ENCODE peak calls at places on chromosomes 7 and 10, in nine cellular contexts. U is upper lobe of right lung; L is NCI-H2029; M is fibroblast of lung; Z is stimulated activated CD4-positive, alpha-beta T cell treated with anti-CD3 and anti-CD28 coated beads, Interleukin-4, amount 100 ng/mL, for 24 hours; S is cerebellar cortex; T is DMS79 treated with DMSO at 0.1 percent for 48 hours; E is iPS-NIHi11; K is Kasumi-1. X is an unnamed sample.

GRCh38 chr7:85115006-85115405 is 71.8 kb downstream of the SEMA3D start:
- DNase-seq in M (no peak), L (no peak), T (no peak), Z (no peak), U (no peak), S (no peak), K (no peak), E (no peak), X (no peak)

GRCh38 chr7:135661311-135662122 is 797 bp upstream of the STMP1 start:
- DNase-seq in S (no peak), Z (no peak), T (no peak), K (no peak), M (no peak), L (no peak), E (peak; percentile 25), U (no peak), X (peak; percentile 66)

GRCh38 chr10:79399242-79399831 is 46.1 kb downstream of the ZCCHC24 start:
- DNase-seq in E (peak; percentile 93), S (peak; percentile 13), M (peak; percentile 97), T (no peak), K (peak; percentile 79), L (no peak), U (peak; percentile 90), Z (no peak), X (peak; percentile 98)

GRCh38 chr10:102420443-102420809 is 210 bp upstream of the FBXL15 start:
- DNase-seq in K (peak; percentile 97), T (no peak), U (no peak), S (no peak), L (no peak), E (no peak), M (no peak), Z (no peak), X (no peak)

GRCh38 chr10:1540144-1540543 is 197.2 kb downstream of the ADARB2 start:
- DNase-seq in S (no peak), K (no peak), E (no peak), L (no peak), T (no peak), M (no peak), U (peak; percentile 16), Z (no peak), X (peak; percentile 27)

GRCh38 chr10:78770167-78771090 is 298.3 kb upstream of the ZMIZ1 start:
- DNase-seq in T (peak; percentile 21), M (peak; percentile 47), S (no peak), E (no peak), K (no peak), U (peak; percentile 16), L (no peak), Z (no peak), X (no peak)

GRCh38 chr7:133945497-133945896 is 181.6 kb upstream of the LRGUK start:
- DNase-seq in Z (no peak), L (no peak), U (no peak), K (no peak), E (no peak), T (no peak), M (peak; percentile 76), S (no peak), X (no peak)

GRCh38 chr10:70320751-70321150 is 36.9 kb upstream of the NPFFR1 start:
- DNase-seq in S (no peak), M (no peak), E (no peak), Z (no peak), U (no peak), L (peak; percentile 66), T (peak; percentile 70), K (no peak), X (no peak)

GRCh38 chr10:17519457-17519856 is 65.1 kb upstream of the ST8SIA6 start:
- DNase-seq in U (no peak), L (no peak), M (no peak), T (no peak), S (no peak), Z (no peak), E (no peak), K (no peak), X (no peak)

GRCh38 chr10:133388265-133388972 is 5.5 kb upstream of the MTG1 start:
- DNase-seq in S (peak; percentile 45), Z (no peak), L (no peak), U (peak; percentile 53), T (no peak), M (no peak), E (no peak), K (peak; percentile 68), X (peak; percentile 52)

GRCh38 chr10:35770817-35771355 is 128.8 kb upstream of the FZD8 start:
- DNase-seq in T (no peak), E (no peak), L (no peak), M (no peak), U (no peak), Z (no peak), K (no peak), S (no peak), X (no peak)

X was measured in sigmoid colon.